ENCODE peak calls at places on chromosomes 11 and 22, in six cellular contexts. V is ovary, E is dorsolateral prefrontal cortex, K is adrenal gland, B is HL-60, H is glutamatergic neuron. U is an unnamed sample.

GRCh38 chr11:119727523-119728081 is 1.4 kb downstream of the NECTIN1 start:
- DNase-seq in V (peak), E (no peak), K (no peak), B (no peak), H (peak), U (no peak)

GRCh38 chr11:86484164-86484794 is 109.6 kb downstream of the CCDC81 start:
- DNase-seq in V (peak), E (no peak), K (peak), B (no peak), H (no peak), U (no peak)

GRCh38 chr11:8232849-8233606 is 30.6 kb downstream of the LMO1 start:
- DNase-seq in V (no peak), E (no peak), K (no peak), B (no peak), H (no peak), U (no peak)

GRCh38 chr11:112526699-112527410 is 266.2 kb upstream of the PLET1 start:
- DNase-seq in V (no peak), E (no peak), K (no peak), B (no peak), H (no peak), U (no peak)

GRCh38 chr22:37326726-37327125 is 44.4 kb downstream of the CYTH4 start:
- DNase-seq in V (no peak), E (no peak), K (no peak), B (no peak), H (no peak), U (no peak)

GRCh38 chr11:96459751-96460150 is 69.9 kb downstream of the JRKL start:
- DNase-seq in V (no peak), E (no peak), K (no peak), B (no peak), H (no peak), U (no peak)

GRCh38 chr11:32968541-32968940 is 47.1 kb upstream of the DEPDC7 start:
- DNase-seq in V (no peak), E (no peak), K (no peak), B (no peak), H (no peak), U (no peak)

GRCh38 chr22:27270818-27271510 is 530.6 kb downstream of the MN1 start:
- DNase-seq in V (no peak), E (peak), K (no peak), B (no peak), H (no peak), U (no peak)

GRCh38 chr11:92129811-92130210 is 94.8 kb upstream of the FAT3 start:
- DNase-seq in V (no peak), E (no peak), K (no peak), B (no peak), H (no peak), U (no peak)

GRCh38 chr11:122044086-122044485 is 71.9 kb downstream of the BLID start:
- DNase-seq in V (no peak), E (no peak), K (no peak), B (no peak), H (no peak), U (no peak)

GRCh38 chr11:114171257-114172054 is 111.9 kb downstream of the ZBTB16 start:
- DNase-seq in V (peak), E (no peak), K (peak), B (no peak), H (no peak), U (no peak)

GRCh38 chr11:3836903-3837302 is 3.9 kb downstream of the RHOG start:
- DNase-seq in V (no peak), E (no peak), K (no peak), B (peak), H (no peak), U (peak)

GRCh38 chr22:43854786-43855271 is 7.5 kb downstream of the SULT4A1 start:
- DNase-seq in V (no peak), E (no peak), K (no peak), B (no peak), H (no peak), U (no peak)

GRCh38 chr11:75565221-75565814 is 3.3 kb downstream of the SERPINH1 start:
- DNase-seq in V (peak), E (no peak), K (peak), B (no peak), H (no peak), U (no peak)

GRCh38 chr22:26383968-26384576 is 45.0 kb upstream of the ASPHD2 start:
- DNase-seq in V (no peak), E (no peak), K (no peak), B (no peak), H (no peak), U (no peak)

GRCh38 chr22:42528591-42529307 is 9.2 kb upstream of the RRP7A start:
- DNase-seq in V (no peak), E (no peak), K (no peak), B (no peak), H (no peak), U (no peak)

GRCh38 chr11:32893947-32894827 is 1.6 kb downstream of the QSER1 start:
- DNase-seq in V (peak), E (no peak), K (peak), B (peak), H (peak), U (no peak)

GRCh38 chr11:35917676-35918075 is 26.2 kb upstream of the LDLRAD3 start:
- DNase-seq in V (no peak), E (no peak), K (no peak), B (no peak), H (no peak), U (no peak)

GRCh38 chr11:9092846-9093778 is 1.7 kb upstream of the SCUBE2 start:
- DNase-seq in V (no peak), E (no peak), K (no peak), B (no peak), H (no peak), U (no peak)

GRCh38 chr11:81422402-81422801 is 1311.3 kb downstream of the FAM181B start:
- DNase-seq in V (no peak), E (no peak), K (no peak), B (no peak), H (no peak), U (no peak)

GRCh38 chr11:8717876-8718753 is 35.5 kb downstream of the RPL27A start:
- DNase-seq in V (peak), E (no peak), K (peak), B (no peak), H (no peak), U (no peak)

GRCh38 chr11:91790346-91790745 is 434.3 kb upstream of the FAT3 start:
- DNase-seq in V (no peak), E (no peak), K (no peak), B (no peak), H (peak), U (no peak)

GRCh38 chr22:44885806-44886360 is 123.9 kb downstream of the PHF21B start:
- DNase-seq in V (no peak), E (no peak), K (no peak), B (no peak), H (peak), U (no peak)

GRCh38 chr22:17613280-17613679 is 15.3 kb downstream of the ATP6V1E1 start:
- DNase-seq in V (no peak), E (no peak), K (no peak), B (no peak), H (no peak), U (no peak)

GRCh38 chr22:17607891-17608521 is 20.5 kb downstream of the ATP6V1E1 start:
- DNase-seq in V (no peak), E (no peak), K (no peak), B (no peak), H (no peak), U (no peak)

GRCh38 chr22:17606472-17606871 is 22.1 kb downstream of the ATP6V1E1 start:
- DNase-seq in V (no peak), E (no peak), K (peak), B (no peak), H (no peak), U (no peak)

GRCh38 chr22:17612057-17612456 is 16.5 kb downstream of the ATP6V1E1 start:
- DNase-seq in V (no peak), E (no peak), K (no peak), B (no peak), H (no peak), U (no peak)
- TF ChIP-seq CTCF in V (no peak), E (no peak), K (no peak), B (no peak), H (no peak), U (no peak)

GRCh38 chr22:36204641-36205032 is 3.0 kb upstream of the APOL4 start:
- DNase-seq in V (no peak), E (no peak), K (no peak), B (no peak), H (no peak), U (no peak)
- TF ChIP-seq CTCF in V (no peak), E (no peak), K (no peak), B (no peak), H (no peak), U (no peak)

GRCh38 chr22:46337870-46338269 is 2.4 kb downstream of the TRMU start:
- DNase-seq in V (no peak), E (no peak), K (no peak), B (no peak), H (no peak), U (peak)

GRCh38 chr22:46338636-46339035 is 3.1 kb downstream of the TRMU start:
- DNase-seq in V (no peak), E (no peak), K (no peak), B (no peak), H (no peak), U (peak)

GRCh38 chr22:46335201-46336118 is at the start of gene TRMU:
- DNase-seq in V (peak), E (peak), K (peak), B (peak), H (peak), U (peak)

GRCh38 chr22:46339956-46340355 is 4.4 kb downstream of the TRMU start:
- DNase-seq in V (no peak), E (no peak), K (no peak), B (no peak), H (no peak), U (peak)

DNA sequence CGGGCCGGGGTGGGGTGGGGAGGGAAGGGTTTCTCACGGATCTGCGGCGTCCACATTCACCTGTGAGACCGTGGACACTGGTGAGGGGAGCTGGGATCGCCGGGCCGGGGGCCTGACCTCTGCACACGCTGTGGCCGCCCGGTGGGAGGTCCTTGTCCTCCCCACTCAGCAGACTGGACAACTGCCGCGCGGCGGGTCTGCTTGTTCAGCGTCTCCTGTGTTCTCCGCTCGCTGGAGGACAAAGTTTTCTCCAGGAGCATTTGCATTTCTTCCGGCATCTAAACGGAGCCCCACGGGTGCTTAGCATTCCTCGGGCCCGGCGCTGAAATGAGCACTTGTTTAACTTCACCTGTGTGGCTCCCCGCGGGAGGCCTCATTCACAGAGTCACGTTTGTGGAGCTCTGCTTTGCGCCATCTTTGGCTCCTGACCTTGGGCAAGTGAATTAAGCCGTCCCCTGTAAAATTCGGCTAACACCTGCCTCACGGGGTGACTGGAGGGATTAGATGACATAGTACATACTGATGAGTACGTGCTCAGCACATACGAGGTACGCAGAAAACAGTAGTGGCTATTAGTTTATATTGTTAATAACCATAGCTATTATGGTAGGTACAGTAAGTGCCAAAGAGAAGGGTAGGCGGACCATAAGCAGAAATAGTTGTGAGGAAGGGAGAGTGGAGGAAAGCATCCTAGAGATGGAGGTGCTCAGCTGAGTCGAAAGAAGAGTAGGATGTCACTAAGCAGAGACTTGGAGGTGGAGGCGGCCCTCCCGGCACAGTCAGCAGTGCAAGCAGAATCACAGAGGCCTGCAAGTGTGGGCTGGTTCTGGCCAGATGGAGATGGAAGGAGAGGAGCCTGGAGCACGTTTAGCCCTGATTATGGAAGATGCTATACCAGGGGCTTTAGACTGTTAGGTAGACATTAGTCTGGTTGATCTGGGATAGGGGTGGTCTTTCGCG is 885 bp downstream of the TRMU start:
- DNase-seq in V (no peak), E (peak), K (peak), B (no peak), H (peak), U (peak)
- TF ChIP-seq CTCF in V (no peak), E (no peak), K (no peak), B (no peak), H (no peak), U (no peak)

DNA sequence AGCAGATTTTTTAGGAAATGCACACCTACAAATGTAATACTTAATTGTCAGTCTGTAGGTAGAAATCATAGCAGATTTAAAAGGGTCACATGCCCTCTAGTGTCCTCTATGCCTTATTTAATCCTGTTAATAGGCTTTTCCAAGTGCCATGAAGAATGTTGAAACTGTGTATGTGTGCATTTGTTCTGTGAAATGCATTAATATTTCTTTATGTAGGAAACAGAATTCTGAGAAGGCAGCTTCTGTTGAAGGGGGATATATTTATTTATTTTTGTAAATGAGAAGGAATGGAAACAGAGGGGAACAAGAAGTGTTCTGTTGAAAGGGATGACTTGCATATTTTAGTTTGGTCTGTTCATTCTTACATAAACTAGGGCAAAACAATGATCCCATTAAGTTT is 51.0 kb downstream of the SVIP start:
- DNase-seq in V (no peak), E (no peak), K (no peak), B (no peak), H (no peak), U (no peak)
- TF ChIP-seq CTCF in V (no peak), E (peak), K (no peak), B (no peak), H (no peak), U (no peak)

GRCh38 chr11:117145393-117145761 is 1.3 kb downstream of the PAFAH1B2 start:
- DNase-seq in V (no peak), E (no peak), K (no peak), B (no peak), H (no peak), U (no peak)
- TF ChIP-seq CTCF in V (no peak), E (no peak), K (no peak), B (no peak), H (peak), U (peak)

GRCh38 chr22:17118342-17118741 is 2.8 kb downstream of the TMEM121B start:
- DNase-seq in V (no peak), E (no peak), K (no peak), B (no peak), H (no peak), U (no peak)

GRCh38 chr22:17117890-17118289 is 3.3 kb downstream of the TMEM121B start:
- DNase-seq in V (no peak), E (no peak), K (no peak), B (no peak), H (no peak), U (no peak)

GRCh38 chr22:17120281-17120680 is 879 bp downstream of the TMEM121B start:
- DNase-seq in V (no peak), E (no peak), K (no peak), B (no peak), H (peak), U (no peak)

GRCh38 chr22:17120711-17121234 is 387 bp downstream of the TMEM121B start:
- DNase-seq in V (no peak), E (no peak), K (no peak), B (no peak), H (peak), U (no peak)

DNA sequence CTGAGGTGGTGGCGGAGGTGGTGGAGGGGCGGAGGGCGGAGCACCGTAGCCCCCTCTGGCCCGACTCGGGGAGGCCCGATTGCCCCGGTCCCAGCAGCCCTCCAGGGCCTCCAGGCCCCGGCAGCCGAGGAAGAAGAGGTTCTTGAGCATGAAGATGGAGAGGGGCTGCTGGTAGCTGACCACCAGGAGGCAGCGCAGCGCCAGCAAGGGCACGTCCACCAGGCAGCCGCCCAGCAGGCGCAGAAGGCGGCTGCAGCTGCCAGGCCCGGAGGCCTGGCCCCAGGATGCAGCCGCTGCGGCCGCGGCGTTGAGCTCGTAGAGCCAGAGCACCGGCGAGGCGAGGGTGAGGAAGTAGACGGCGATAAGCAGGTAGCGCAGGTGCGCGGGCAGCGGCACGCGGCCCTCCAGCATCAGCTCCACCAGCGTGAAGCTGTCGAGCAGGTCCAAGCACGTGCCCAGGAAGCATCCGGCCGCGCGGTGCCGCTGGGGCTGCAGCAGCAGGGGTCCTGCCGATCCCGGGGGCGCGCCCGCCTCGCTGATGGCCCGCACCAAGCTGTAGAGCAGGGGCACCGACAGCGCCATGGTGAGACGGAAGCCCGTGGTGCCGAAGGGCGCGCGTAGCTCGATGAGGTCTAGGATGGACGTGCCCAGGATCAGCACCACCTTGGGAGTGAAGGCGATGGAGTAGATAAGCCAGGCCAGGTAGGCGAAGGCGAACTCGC is 1.5 kb downstream of the TMEM121B start:
- DNase-seq in V (no peak), E (no peak), K (no peak), B (no peak), H (peak), U (no peak)
- TF ChIP-seq CTCF in V (no peak), E (peak), K (peak), B (no peak), H (peak), U (peak)

DNA sequence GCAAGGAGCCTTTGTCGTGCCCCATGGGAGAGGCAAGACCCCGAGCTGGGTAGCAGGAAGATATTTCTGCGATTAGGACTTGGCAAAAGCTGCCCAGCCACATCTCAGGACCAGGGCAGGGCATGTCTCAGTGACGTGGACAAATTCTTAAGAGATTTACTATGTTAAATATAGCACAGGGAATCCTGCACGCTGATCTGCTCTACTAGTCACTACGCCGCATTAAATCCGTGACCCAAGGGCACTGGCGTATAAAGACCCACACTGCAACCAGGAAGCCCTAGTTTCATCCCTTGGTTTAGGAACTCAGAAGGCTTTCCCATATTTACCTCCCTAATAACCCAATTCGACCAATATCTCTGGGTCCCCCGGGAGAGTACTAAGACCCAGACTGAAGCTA is 35.1 kb downstream of the AP1B1 start:
- DNase-seq in V (no peak), E (no peak), K (no peak), B (no peak), H (no peak), U (no peak)
- TF ChIP-seq CTCF in V (no peak), E (no peak), K (no peak), B (no peak), H (no peak), U (no peak)

DNA sequence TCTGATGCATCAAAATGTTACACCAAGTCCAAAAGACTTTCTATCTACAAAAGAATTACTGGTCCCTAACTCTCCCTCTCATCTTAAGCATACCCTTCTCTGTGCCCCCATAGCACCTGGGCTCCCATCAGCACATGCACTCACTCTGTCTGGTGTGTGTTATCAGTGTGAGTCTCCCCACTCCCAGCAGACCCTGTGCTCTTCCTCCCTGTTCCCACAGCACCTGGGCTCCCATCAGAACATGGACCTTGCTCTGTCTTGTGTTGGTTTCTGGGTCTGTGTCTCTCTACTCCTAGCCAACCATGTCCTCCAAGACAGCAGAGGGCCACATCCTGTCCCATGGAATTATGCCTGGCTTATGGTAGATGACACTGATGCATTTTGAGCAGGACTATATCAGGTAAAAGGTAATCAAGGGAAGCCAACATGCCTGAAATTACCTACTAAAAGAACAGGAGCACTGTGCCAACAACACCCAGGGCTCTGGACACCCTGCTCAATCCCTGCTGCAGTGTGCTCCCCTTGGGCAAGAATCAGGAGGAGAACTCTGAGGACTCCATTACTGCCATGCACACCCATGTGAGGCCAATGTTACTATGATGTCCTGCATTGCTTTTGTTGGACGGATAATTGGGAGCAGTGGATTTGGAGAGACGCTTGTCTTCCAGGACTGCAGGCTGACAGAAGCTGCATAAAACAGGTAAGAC is 34.3 kb downstream of the GAB4 start:
- DNase-seq in V (no peak), E (no peak), K (no peak), B (no peak), H (no peak), U (no peak)
- TF ChIP-seq CTCF in V (no peak), E (no peak), K (no peak), B (no peak), H (no peak), U (no peak)